ENCODE peak calls at places on chromosome X, in four cellular contexts. Y is sciatic nerve, R is NCI-H1436, F is RWPE2. W is an unnamed sample.

GRCh38 chrX:24988314-24988713 is 27.5 kb downstream of the ARX start:
- DNase-seq in Y (no peak), R (no peak), F (no peak), W (no peak)

GRCh38 chrX:109172091-109172602 is 309.7 kb downstream of the GUCY2F start:
- DNase-seq in F (no peak), R (no peak), Y (no peak), W (no peak)

GRCh38 chrX:27966955-27967354 is 14.3 kb downstream of the DCAF8L1 start:
- DNase-seq in Y (no peak), F (no peak), R (no peak), W (no peak)

GRCh38 chrX:140346711-140347110 is 158.2 kb downstream of the SOX3 start:
- DNase-seq in R (no peak), Y (no peak), F (no peak), W (no peak)

GRCh38 chrX:44305921-44306320 is 37.6 kb downstream of the EFHC2 start:
- DNase-seq in R (peak), F (no peak), Y (no peak), W (no peak)

GRCh38 chrX:12919051-12919450 is 12.6 kb downstream of the TLR8 start:
- DNase-seq in F (no peak), R (no peak), Y (no peak), W (no peak)

GRCh38 chrX:24153175-24153795 is 3.8 kb downstream of the ZFX start:
- DNase-seq in R (peak), F (peak), Y (no peak), W (no peak)

GRCh38 chrX:125522752-125523151 is 203.1 kb downstream of the TEX13C start:
- DNase-seq in Y (no peak), R (no peak), F (no peak), W (no peak)

GRCh38 chrX:3548743-3549441 is 164.6 kb downstream of the PRKX start:
- DNase-seq in F (no peak), R (no peak), Y (no peak), W (no peak)

GRCh38 chrX:95764972-95765451 is 919.6 kb upstream of the DIAPH2 start:
- DNase-seq in Y (no peak), R (peak), F (no peak), W (no peak)

GRCh38 chrX:45767021-45767491 is 566.4 kb upstream of the DIPK2B start:
- DNase-seq in Y (no peak), F (no peak), R (no peak), W (no peak)

GRCh38 chrX:13647709-13648212 is 5.2 kb upstream of the TCEANC start:
- DNase-seq in R (no peak), Y (no peak), F (no peak), W (peak)

GRCh38 chrX:107776649-107777535 is 641 bp upstream of the NCBP2L start:
- DNase-seq in R (peak), F (peak), Y (peak), W (peak)

GRCh38 chrX:22467571-22467970 is 194.9 kb downstream of the CBLL2 start:
- DNase-seq in Y (no peak), F (no peak), R (no peak), W (no peak)

GRCh38 chrX:17822351-17822750 is 38.7 kb downstream of the RAI2 start:
- DNase-seq in Y (no peak), R (no peak), F (no peak), W (no peak)

GRCh38 chrX:153708415-153708814 is 15.8 kb downstream of the BCAP31 start:
- DNase-seq in Y (peak), R (peak), F (peak), W (no peak)

GRCh38 chrX:120426599-120426998 is 42.5 kb downstream of the LAMP2 start:
- DNase-seq in R (no peak), Y (no peak), F (no peak), W (no peak)

GRCh38 chrX:10620121-10620699 is at the start of gene MID1:
- DNase-seq in F (peak), R (peak), Y (peak), W (peak)

GRCh38 chrX:55815546-55815945 is 98.0 kb downstream of the RRAGB start:
- DNase-seq in R (no peak), Y (no peak), F (no peak), W (no peak)

GRCh38 chrX:21963736-21964135 is 23.2 kb downstream of the SMS start:
- DNase-seq in Y (no peak), F (no peak), R (no peak), W (no peak)

GRCh38 chrX:63128509-63128908 is 222.6 kb downstream of the SPIN4 start:
- DNase-seq in R (no peak), Y (no peak), F (no peak), W (peak)

GRCh38 chrX:66019310-66019652 is 20.6 kb downstream of the VSIG4 start:
- DNase-seq in R (no peak), F (no peak), Y (no peak), W (no peak)

GRCh38 chrX:105698386-105698785 is 124.0 kb upstream of the NRK start:
- DNase-seq in R (no peak), Y (no peak), F (no peak), W (no peak)

GRCh38 chrX:3348191-3348590 is 1.7 kb upstream of the MXRA5 start:
- DNase-seq in R (no peak), Y (no peak), F (no peak), W (no peak)

GRCh38 chrX:40260123-40260751 is 162.5 kb upstream of the BCOR start:
- DNase-seq in Y (no peak), R (no peak), F (no peak), W (no peak)

GRCh38 chrX:41180194-41180902 is 95.1 kb downstream of the USP9X start:
- DNase-seq in F (no peak), Y (peak), R (peak), W (no peak)

GRCh38 chrX:148552775-148553174 is 52.4 kb downstream of the AFF2 start:
- DNase-seq in R (no peak), F (no peak), Y (no peak), W (no peak)

GRCh38 chrX:69618803-69619202 is 2.9 kb downstream of the EDA start:
- DNase-seq in Y (peak), F (no peak), R (peak), W (peak)

GRCh38 chrX:132843387-132843786 is 115.0 kb downstream of the HS6ST2 start:
- DNase-seq in Y (no peak), R (no peak), F (no peak), W (no peak)